ENCODE peak calls at places on chromosomes 13 and 19, in eight cellular contexts. One of them, this sample, is unnamed.
A peak's percentile ranks its signal among the peaks of the same experiment; 100 is the strongest.

GRCh38 chr13:100396771-100397170 is 191.8 kb downstream of the GGACT start:
- DNase-seq in AG09319: no peak
- DNase-seq in activated CD8-positive, alpha-beta T cell treated with anti-CD3 and anti-CD28 coated beads for 36 hours: no peak
- DNase-seq in HFFc6: no peak
- DNase-seq in fibroblast of the aortic adventitia: no peak
- DNase-seq in neural progenitor cell: peak; percentile 62
- DNase-seq in endothelial cell: no peak
- DNase-seq in H4: no peak
- DNase-seq in this sample: no peak

GRCh38 chr19:15299568-15300409 is 32.5 kb downstream of the BRD4 start:
- DNase-seq in AG09319: no peak
- DNase-seq in activated CD8-positive, alpha-beta T cell treated with anti-CD3 and anti-CD28 coated beads for 36 hours: no peak
- DNase-seq in HFFc6: peak; percentile 88
- DNase-seq in fibroblast of the aortic adventitia: peak; percentile 78
- DNase-seq in neural progenitor cell: no peak
- DNase-seq in endothelial cell: no peak
- DNase-seq in H4: peak; percentile 42
- DNase-seq in this sample: no peak

GRCh38 chr13:29481603-29482002 is 113.9 kb downstream of the SLC7A1 start:
- DNase-seq in AG09319: no peak
- DNase-seq in activated CD8-positive, alpha-beta T cell treated with anti-CD3 and anti-CD28 coated beads for 36 hours: no peak
- DNase-seq in HFFc6: no peak
- DNase-seq in fibroblast of the aortic adventitia: no peak
- DNase-seq in neural progenitor cell: no peak
- DNase-seq in endothelial cell: no peak
- DNase-seq in H4: no peak
- DNase-seq in this sample: no peak

GRCh38 chr19:43560687-43561086 is 14.6 kb downstream of the XRCC1 start:
- DNase-seq in AG09319: no peak
- DNase-seq in activated CD8-positive, alpha-beta T cell treated with anti-CD3 and anti-CD28 coated beads for 36 hours: peak; percentile 49
- DNase-seq in HFFc6: peak; percentile 13
- DNase-seq in fibroblast of the aortic adventitia: no peak
- DNase-seq in neural progenitor cell: no peak
- DNase-seq in endothelial cell: no peak
- DNase-seq in H4: no peak
- DNase-seq in this sample: peak; percentile 5

GRCh38 chr19:8085606-8086464 is 33.3 kb downstream of the CCL25 start:
- DNase-seq in AG09319: no peak
- DNase-seq in activated CD8-positive, alpha-beta T cell treated with anti-CD3 and anti-CD28 coated beads for 36 hours: no peak
- DNase-seq in HFFc6: no peak
- DNase-seq in fibroblast of the aortic adventitia: no peak
- DNase-seq in neural progenitor cell: peak; percentile 44
- DNase-seq in endothelial cell: no peak
- DNase-seq in H4: peak; percentile 57
- DNase-seq in this sample: no peak

GRCh38 chr19:5545051-5545450 is 22.7 kb downstream of the TINCR start:
- DNase-seq in AG09319: no peak
- DNase-seq in activated CD8-positive, alpha-beta T cell treated with anti-CD3 and anti-CD28 coated beads for 36 hours: no peak
- DNase-seq in HFFc6: no peak
- DNase-seq in fibroblast of the aortic adventitia: no peak
- DNase-seq in neural progenitor cell: no peak
- DNase-seq in endothelial cell: no peak
- DNase-seq in H4: no peak
- DNase-seq in this sample: no peak

GRCh38 chr19:8366961-8367326 is 3.0 kb downstream of the ANGPTL4 start:
- DNase-seq in AG09319: no peak
- DNase-seq in activated CD8-positive, alpha-beta T cell treated with anti-CD3 and anti-CD28 coated beads for 36 hours: no peak
- DNase-seq in HFFc6: no peak
- DNase-seq in fibroblast of the aortic adventitia: peak; percentile 32
- DNase-seq in neural progenitor cell: no peak
- DNase-seq in endothelial cell: no peak
- DNase-seq in H4: no peak
- DNase-seq in this sample: no peak

GRCh38 chr13:19959141-19959830 is 759 bp downstream of the ZMYM2 start:
- DNase-seq in AG09319: no peak
- DNase-seq in activated CD8-positive, alpha-beta T cell treated with anti-CD3 and anti-CD28 coated beads for 36 hours: peak; percentile 84
- DNase-seq in HFFc6: peak; percentile 24
- DNase-seq in fibroblast of the aortic adventitia: peak; percentile 38
- DNase-seq in neural progenitor cell: peak; percentile 81
- DNase-seq in endothelial cell: peak; percentile 59
- DNase-seq in H4: peak; percentile 15
- DNase-seq in this sample: no peak

GRCh38 chr13:33493672-33494365 is 208.3 kb upstream of the STARD13 start:
- DNase-seq in AG09319: no peak
- DNase-seq in activated CD8-positive, alpha-beta T cell treated with anti-CD3 and anti-CD28 coated beads for 36 hours: no peak
- DNase-seq in HFFc6: no peak
- DNase-seq in fibroblast of the aortic adventitia: no peak
- DNase-seq in neural progenitor cell: no peak
- DNase-seq in endothelial cell: no peak
- DNase-seq in H4: no peak
- DNase-seq in this sample: no peak

GRCh38 chr19:56612737-56613136 is 17.6 kb downstream of the ZNF71 start:
- DNase-seq in AG09319: no peak
- DNase-seq in activated CD8-positive, alpha-beta T cell treated with anti-CD3 and anti-CD28 coated beads for 36 hours: no peak
- DNase-seq in HFFc6: no peak
- DNase-seq in fibroblast of the aortic adventitia: no peak
- DNase-seq in neural progenitor cell: no peak
- DNase-seq in endothelial cell: no peak
- DNase-seq in H4: no peak
- DNase-seq in this sample: no peak

GRCh38 chr19:45200614-45201013 is 22.0 kb downstream of the BLOC1S3 start:
- DNase-seq in AG09319: peak; percentile 31
- DNase-seq in activated CD8-positive, alpha-beta T cell treated with anti-CD3 and anti-CD28 coated beads for 36 hours: peak; percentile 21
- DNase-seq in HFFc6: peak; percentile 43
- DNase-seq in fibroblast of the aortic adventitia: peak; percentile 67
- DNase-seq in neural progenitor cell: peak; percentile 76
- DNase-seq in endothelial cell: peak; percentile 64
- DNase-seq in H4: no peak
- DNase-seq in this sample: no peak

GRCh38 chr13:94433055-94433947 is 46.2 kb downstream of the DCT start:
- DNase-seq in AG09319: no peak
- DNase-seq in activated CD8-positive, alpha-beta T cell treated with anti-CD3 and anti-CD28 coated beads for 36 hours: peak; percentile 64
- DNase-seq in HFFc6: no peak
- DNase-seq in fibroblast of the aortic adventitia: no peak
- DNase-seq in neural progenitor cell: peak; percentile 31
- DNase-seq in endothelial cell: no peak
- DNase-seq in H4: no peak
- DNase-seq in this sample: no peak

GRCh38 chr19:31338069-31338767 is 11.0 kb downstream of the TSHZ3 start:
- DNase-seq in AG09319: no peak
- DNase-seq in activated CD8-positive, alpha-beta T cell treated with anti-CD3 and anti-CD28 coated beads for 36 hours: peak; percentile 55
- DNase-seq in HFFc6: peak; percentile 49
- DNase-seq in fibroblast of the aortic adventitia: peak; percentile 75
- DNase-seq in neural progenitor cell: peak; percentile 88
- DNase-seq in endothelial cell: peak; percentile 68
- DNase-seq in H4: peak; percentile 57
- DNase-seq in this sample: no peak

GRCh38 chr13:52452470-52452869 is 2.0 kb upstream of the VPS36 start:
- DNase-seq in AG09319: no peak
- DNase-seq in activated CD8-positive, alpha-beta T cell treated with anti-CD3 and anti-CD28 coated beads for 36 hours: no peak
- DNase-seq in HFFc6: no peak
- DNase-seq in fibroblast of the aortic adventitia: no peak
- DNase-seq in neural progenitor cell: no peak
- DNase-seq in endothelial cell: no peak
- DNase-seq in H4: no peak
- DNase-seq in this sample: no peak

GRCh38 chr19:9842834-9843625 is 7.9 kb downstream of the PIN1 start:
- DNase-seq in AG09319: no peak
- DNase-seq in activated CD8-positive, alpha-beta T cell treated with anti-CD3 and anti-CD28 coated beads for 36 hours: no peak
- DNase-seq in HFFc6: no peak
- DNase-seq in fibroblast of the aortic adventitia: no peak
- DNase-seq in neural progenitor cell: no peak
- DNase-seq in endothelial cell: no peak
- DNase-seq in H4: no peak
- DNase-seq in this sample: no peak